ENCODE peak calls at places on chromosome 7, in five cellular contexts. K, Q, S, P and Z are unnamed samples.

GRCh38 chr7:116197355-116197754 is 13.0 kb upstream of the TES start:
- DNase-seq in S (no peak), Q (no peak), P (no peak), K (peak; percentile 87), Z (no peak)

GRCh38 chr7:150977382-150978135 is 562 bp downstream of the KCNH2 start:
- DNase-seq in S (no peak), Q (no peak), K (no peak), P (peak; percentile 62), Z (no peak)

GRCh38 chr7:91050677-91051076 is 213.6 kb upstream of the FZD1 start:
- DNase-seq in S (no peak), K (no peak), P (no peak), Q (no peak), Z (no peak)

GRCh38 chr7:25877802-25878789 is 273.9 kb upstream of the NFE2L3 start:
- DNase-seq in Q (no peak), P (no peak), S (no peak), K (no peak), Z (no peak)

GRCh38 chr7:117219485-117219884 is 103.4 kb downstream of the WNT2 start:
- DNase-seq in S (no peak), Q (peak; percentile 41), K (peak; percentile 74), P (no peak), Z (no peak)

GRCh38 chr7:94301024-94301588 is 93.6 kb upstream of the COL1A2 start:
- DNase-seq in K (peak; percentile 90), Q (peak; percentile 98), P (peak; percentile 90), S (peak; percentile 95), Z (no peak)

GRCh38 chr7:133674079-133674478 is 421.2 kb downstream of the EXOC4 start:
- DNase-seq in K (no peak), S (no peak), Q (no peak), P (peak; percentile 96), Z (no peak)

GRCh38 chr7:8386926-8387550 is 46.4 kb upstream of the NXPH1 start:
- DNase-seq in P (no peak), K (no peak), Q (no peak), S (no peak), Z (no peak)

GRCh38 chr7:137772748-137773147 is 74.0 kb downstream of the DGKI start:
- DNase-seq in S (peak; percentile 88), Q (peak; percentile 90), K (no peak), P (no peak), Z (peak; percentile 63)